ENCODE peak calls at places on chromosomes 3 and 15, in four cellular contexts. One of them, this sample, is unnamed.

GRCh38 chr3:197670361-197670760 is 66.3 kb downstream of the RUBCN start:
- DNase-seq in HepG2: no peak
- DNase-seq in SK-N-SH: no peak
- DNase-seq in GM12878: no peak
- DNase-seq in this sample: no peak

GRCh38 chr15:64149424-64150235 is 1.9 kb upstream of the SNX22 start:
- DNase-seq in HepG2: no peak
- DNase-seq in SK-N-SH: no peak
- DNase-seq in GM12878: no peak
- DNase-seq in this sample: peak

GRCh38 chr3:135809038-135809437 is 156.5 kb upstream of the PPP2R3A start:
- DNase-seq in HepG2: no peak
- DNase-seq in SK-N-SH: peak
- DNase-seq in GM12878: no peak
- DNase-seq in this sample: no peak

GRCh38 chr3:171436380-171436779 is 23.8 kb downstream of the TNIK start:
- DNase-seq in HepG2: no peak
- DNase-seq in SK-N-SH: no peak
- DNase-seq in GM12878: no peak
- DNase-seq in this sample: no peak

GRCh38 chr3:172282850-172283249 is 165.4 kb downstream of the GHSR start:
- DNase-seq in HepG2: no peak
- DNase-seq in SK-N-SH: no peak
- DNase-seq in GM12878: no peak
- DNase-seq in this sample: no peak

GRCh38 chr3:147412491-147412916 is 3.3 kb downstream of the ZIC1 start:
- DNase-seq in HepG2: no peak
- DNase-seq in SK-N-SH: no peak
- DNase-seq in GM12878: no peak
- DNase-seq in this sample: no peak

GRCh38 chr3:178443634-178444033 is 92.6 kb upstream of the KCNMB2 start:
- DNase-seq in HepG2: no peak
- DNase-seq in SK-N-SH: no peak
- DNase-seq in GM12878: no peak
- DNase-seq in this sample: no peak

GRCh38 chr3:124621498-124621897 is 108.8 kb upstream of the UMPS start:
- DNase-seq in HepG2: no peak
- DNase-seq in SK-N-SH: peak
- DNase-seq in GM12878: no peak
- DNase-seq in this sample: peak

GRCh38 chr3:28788571-28788970 is 439.9 kb upstream of the AZI2 start:
- DNase-seq in HepG2: no peak
- DNase-seq in SK-N-SH: no peak
- DNase-seq in GM12878: no peak
- DNase-seq in this sample: no peak

GRCh38 chr3:76728411-76728810 is 311.5 kb upstream of the ROBO2 start:
- DNase-seq in HepG2: no peak
- DNase-seq in SK-N-SH: no peak
- DNase-seq in GM12878: no peak
- DNase-seq in this sample: no peak

GRCh38 chr3:76726034-76726433 is 313.9 kb upstream of the ROBO2 start:
- DNase-seq in HepG2: no peak
- DNase-seq in SK-N-SH: no peak
- DNase-seq in GM12878: no peak
- DNase-seq in this sample: no peak

GRCh38 chr3:76724706-76725105 is 315.2 kb upstream of the ROBO2 start:
- DNase-seq in HepG2: no peak
- DNase-seq in SK-N-SH: no peak
- DNase-seq in GM12878: no peak
- DNase-seq in this sample: no peak

GRCh38 chr3:76723366-76723765 is 316.5 kb upstream of the ROBO2 start:
- DNase-seq in HepG2: no peak
- DNase-seq in SK-N-SH: no peak
- DNase-seq in GM12878: no peak
- DNase-seq in this sample: no peak

DNA sequence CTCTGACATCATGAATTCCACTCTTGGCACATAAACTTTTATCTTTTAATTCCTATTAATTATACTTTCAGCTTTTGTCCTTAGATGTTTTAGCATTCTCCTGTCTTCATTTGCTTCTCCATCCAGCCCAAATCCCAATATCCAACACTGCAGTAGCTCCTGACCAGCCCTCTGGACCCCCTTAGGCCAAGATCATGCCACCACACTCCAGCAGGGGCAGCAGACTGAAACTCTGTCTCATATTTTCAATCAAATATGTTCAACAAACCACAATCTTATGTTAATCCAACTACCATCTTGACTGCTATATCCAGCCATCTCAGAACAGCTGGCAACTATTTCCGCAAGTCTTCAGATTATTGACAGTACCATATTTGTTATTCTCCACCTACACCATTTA is 315.8 kb upstream of the ROBO2 start:
- DNase-seq in HepG2: no peak
- DNase-seq in SK-N-SH: no peak
- DNase-seq in GM12878: no peak
- DNase-seq in this sample: no peak
- TF ChIP-seq NFIC in HepG2: no peak
- TF ChIP-seq NFIC in SK-N-SH: no peak
- TF ChIP-seq NFIC in GM12878: no peak
- TF ChIP-seq NFIC in this sample: no peak

GRCh38 chr3:131694351-131694750 is 191.6 kb upstream of the MRPL3 start:
- DNase-seq in HepG2: no peak
- DNase-seq in SK-N-SH: no peak
- DNase-seq in GM12878: no peak
- DNase-seq in this sample: no peak

GRCh38 chr3:131704084-131704483 is 201.3 kb upstream of the MRPL3 start:
- DNase-seq in HepG2: no peak
- DNase-seq in SK-N-SH: no peak
- DNase-seq in GM12878: no peak
- DNase-seq in this sample: no peak

GRCh38 chr3:131702156-131702555 is 199.4 kb upstream of the MRPL3 start:
- DNase-seq in HepG2: no peak
- DNase-seq in SK-N-SH: no peak
- DNase-seq in GM12878: no peak
- DNase-seq in this sample: no peak

GRCh38 chr3:131701153-131701791 is 198.5 kb upstream of the MRPL3 start:
- DNase-seq in HepG2: no peak
- DNase-seq in SK-N-SH: no peak
- DNase-seq in GM12878: no peak
- DNase-seq in this sample: no peak

DNA sequence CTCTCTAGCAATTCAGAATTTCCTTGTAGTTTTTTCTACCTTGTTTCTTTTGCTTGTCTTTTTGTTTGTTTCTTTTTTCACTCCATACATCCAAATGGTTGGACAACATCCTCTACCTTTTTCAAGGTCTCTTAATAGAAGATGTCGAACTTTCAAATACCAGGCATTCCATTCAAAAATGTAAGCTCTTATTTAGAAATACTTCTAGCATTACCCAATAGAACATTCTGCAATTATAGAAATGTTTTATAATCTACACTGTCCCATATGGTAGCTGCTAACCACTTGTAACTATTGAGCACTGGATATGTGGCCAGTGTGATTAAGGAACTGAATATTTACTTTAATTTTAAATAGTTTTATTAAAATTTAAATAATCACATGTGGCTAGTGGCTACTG is 196.2 kb upstream of the MRPL3 start:
- DNase-seq in HepG2: no peak
- DNase-seq in SK-N-SH: no peak
- DNase-seq in GM12878: no peak
- DNase-seq in this sample: no peak
- TF ChIP-seq NFIC in HepG2: no peak
- TF ChIP-seq NFIC in SK-N-SH: no peak
- TF ChIP-seq NFIC in GM12878: no peak
- TF ChIP-seq NFIC in this sample: no peak

DNA sequence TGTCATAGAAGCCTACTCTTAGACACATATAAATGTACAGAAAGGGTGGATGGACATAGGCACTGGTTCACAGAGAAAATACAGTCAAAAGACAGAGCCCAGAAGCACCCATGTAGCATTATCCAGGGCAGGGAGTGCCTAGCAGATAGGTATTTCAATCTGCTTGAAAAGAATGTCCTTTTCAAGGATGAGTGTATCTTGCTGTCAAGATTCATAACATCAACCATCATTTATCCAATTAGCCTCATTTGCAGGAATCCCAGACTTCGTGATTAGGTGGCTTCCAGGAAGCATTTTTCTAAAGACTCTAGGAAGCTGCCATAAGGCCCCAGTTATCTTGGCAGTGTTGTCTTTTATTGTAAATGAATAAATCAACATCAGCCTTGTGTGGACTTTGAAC is 55.6 kb downstream of the SCN11A start:
- DNase-seq in HepG2: no peak
- DNase-seq in SK-N-SH: no peak
- DNase-seq in GM12878: no peak
- DNase-seq in this sample: no peak
- TF ChIP-seq NFIC in HepG2: no peak
- TF ChIP-seq NFIC in SK-N-SH: no peak
- TF ChIP-seq NFIC in GM12878: no peak
- TF ChIP-seq NFIC in this sample: no peak

GRCh38 chr3:104257486-104257885 is 1109.2 kb upstream of the ALCAM start:
- DNase-seq in HepG2: no peak
- DNase-seq in SK-N-SH: no peak
- DNase-seq in GM12878: no peak
- DNase-seq in this sample: no peak
- TF ChIP-seq NFIC in HepG2: no peak
- TF ChIP-seq NFIC in SK-N-SH: no peak
- TF ChIP-seq NFIC in GM12878: no peak
- TF ChIP-seq NFIC in this sample: no peak

GRCh38 chr3:76438971-76439370 is 600.9 kb upstream of the ROBO2 start:
- DNase-seq in HepG2: no peak
- DNase-seq in SK-N-SH: no peak
- DNase-seq in GM12878: no peak
- DNase-seq in this sample: no peak
- TF ChIP-seq NFIC in HepG2: no peak
- TF ChIP-seq NFIC in SK-N-SH: no peak
- TF ChIP-seq NFIC in GM12878: no peak
- TF ChIP-seq NFIC in this sample: no peak

GRCh38 chr15:36925671-36926421 is 174.5 kb downstream of the MEIS2 start:
- DNase-seq in HepG2: no peak
- DNase-seq in SK-N-SH: no peak
- DNase-seq in GM12878: no peak
- DNase-seq in this sample: no peak
- TF ChIP-seq NFIC in HepG2: no peak
- TF ChIP-seq NFIC in SK-N-SH: no peak
- TF ChIP-seq NFIC in GM12878: no peak
- TF ChIP-seq NFIC in this sample: no peak

GRCh38 chr3:167198949-167199348 is 181.1 kb downstream of the ZBBX start:
- DNase-seq in HepG2: no peak
- DNase-seq in SK-N-SH: no peak
- DNase-seq in GM12878: peak
- DNase-seq in this sample: no peak
- TF ChIP-seq NFIC in HepG2: no peak
- TF ChIP-seq NFIC in SK-N-SH: no peak
- TF ChIP-seq NFIC in GM12878: no peak
- TF ChIP-seq NFIC in this sample: no peak

GRCh38 chr3:15656342-15656741 is 54.8 kb downstream of the BTD start:
- DNase-seq in HepG2: no peak
- DNase-seq in SK-N-SH: no peak
- DNase-seq in GM12878: no peak
- DNase-seq in this sample: no peak

GRCh38 chr3:15654891-15655290 is 53.3 kb downstream of the BTD start:
- DNase-seq in HepG2: no peak
- DNase-seq in SK-N-SH: no peak
- DNase-seq in GM12878: no peak
- DNase-seq in this sample: no peak

GRCh38 chr3:15659254-15659975 is 57.9 kb downstream of the BTD start:
- DNase-seq in HepG2: no peak
- DNase-seq in SK-N-SH: no peak
- DNase-seq in GM12878: no peak
- DNase-seq in this sample: no peak

GRCh38 chr3:15665510-15666150 is 64.1 kb downstream of the BTD start:
- DNase-seq in HepG2: no peak
- DNase-seq in SK-N-SH: no peak
- DNase-seq in GM12878: no peak
- DNase-seq in this sample: no peak

DNA sequence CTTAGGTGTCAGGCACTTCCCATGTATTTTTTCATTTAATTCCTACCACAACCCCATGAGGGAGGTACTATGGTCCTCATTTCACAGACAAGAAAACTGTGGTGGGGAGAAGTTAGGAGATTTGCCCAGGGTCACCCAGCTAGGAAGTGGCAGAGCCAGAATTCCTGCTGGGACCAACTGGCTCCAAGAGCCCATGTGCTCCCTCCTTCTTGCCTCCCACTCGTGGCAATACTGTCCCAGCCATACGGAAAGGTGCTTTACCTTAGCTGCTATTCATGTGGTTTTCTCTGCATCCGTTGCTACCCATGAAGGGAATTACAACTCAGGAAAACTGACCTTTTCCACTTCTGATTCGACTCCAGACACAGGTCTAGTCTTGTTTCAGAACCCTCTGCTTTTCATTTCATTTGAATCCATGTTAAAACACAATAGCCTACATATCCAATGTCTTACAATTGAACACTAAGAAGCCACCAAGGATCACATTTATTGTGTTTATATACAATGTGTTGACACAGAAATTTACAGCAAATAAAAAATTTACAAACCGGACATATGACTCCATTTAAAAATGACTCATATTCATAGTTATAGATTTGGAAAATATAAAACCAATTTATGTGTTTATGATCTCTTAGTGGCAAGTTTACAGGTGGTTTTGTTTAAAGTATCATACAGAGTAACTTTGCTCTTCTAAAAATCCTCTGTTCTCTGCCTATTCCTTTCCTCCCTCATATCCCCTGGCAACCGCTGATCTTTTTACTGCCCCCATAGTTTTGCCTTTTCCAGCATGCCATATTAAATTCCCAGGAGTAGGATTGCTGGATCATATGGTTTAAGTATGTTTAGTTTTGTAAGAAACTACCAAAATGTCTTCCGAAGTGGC is 58.8 kb downstream of the BTD start:
- DNase-seq in HepG2: no peak
- DNase-seq in SK-N-SH: no peak
- DNase-seq in GM12878: no peak
- DNase-seq in this sample: no peak
- TF ChIP-seq NFIC in HepG2: no peak
- TF ChIP-seq NFIC in SK-N-SH: no peak
- TF ChIP-seq NFIC in GM12878: no peak
- TF ChIP-seq NFIC in this sample: no peak